ENCODE peak calls at places on chromosomes 6 and 20, in nine cellular contexts. Z is AG08395, V is EL, R is ovary, S is psoas muscle, F is Right ventricle myocardium inferior, J is hypothalamus, E is MCF 10A, M is NCI-H345. P is an unnamed sample.

GRCh38 chr6:21971540-21971939 is 325.3 kb downstream of the PRL start:
- DNase-seq in Z (no peak), V (no peak), R (no peak), S (no peak), F (no peak), J (no peak), E (no peak), M (no peak), P (no peak)

GRCh38 chr6:143000771-143001170 is 55.8 kb upstream of the HIVEP2 start:
- DNase-seq in Z (no peak), V (no peak), R (no peak), S (no peak), F (no peak), J (no peak), E (no peak), M (no peak), P (no peak)

GRCh38 chr20:805713-806112 is 27.8 kb upstream of the FAM110A start:
- DNase-seq in Z (no peak), V (peak), R (no peak), S (no peak), F (no peak), J (no peak), E (peak), M (no peak), P (no peak)

GRCh38 chr6:11217360-11218076 is 14.9 kb downstream of the NEDD9 start:
- DNase-seq in Z (no peak), V (no peak), R (no peak), S (no peak), F (no peak), J (no peak), E (no peak), M (no peak), P (no peak)

GRCh38 chr6:18265099-18265372 is 706 bp upstream of the DEK start:
- DNase-seq in Z (no peak), V (peak), R (no peak), S (no peak), F (no peak), J (no peak), E (no peak), M (no peak), P (no peak)

GRCh38 chr6:34566830-34567546 is 10.9 kb upstream of the SPDEF start:
- DNase-seq in Z (no peak), V (no peak), R (no peak), S (no peak), F (no peak), J (no peak), E (no peak), M (no peak), P (no peak)

GRCh38 chr20:2005359-2005758 is 11.5 kb upstream of the PDYN start:
- DNase-seq in Z (no peak), V (peak), R (no peak), S (no peak), F (no peak), J (no peak), E (no peak), M (no peak), P (no peak)

GRCh38 chr6:93496548-93496947 is 77.2 kb upstream of the EPHA7 start:
- DNase-seq in Z (no peak), V (no peak), R (no peak), S (no peak), F (no peak), J (no peak), E (no peak), M (no peak), P (no peak)

GRCh38 chr6:150070236-150070860 is 1.4 kb upstream of the ULBP3 start:
- DNase-seq in Z (no peak), V (no peak), R (peak), S (no peak), F (no peak), J (no peak), E (peak), M (no peak), P (peak)

GRCh38 chr20:16475225-16475624 is 98.0 kb downstream of the KIF16B start:
- DNase-seq in Z (no peak), V (no peak), R (no peak), S (no peak), F (no peak), J (no peak), E (no peak), M (no peak), P (no peak)

GRCh38 chr6:113596907-113597583 is 260.1 kb upstream of the MARCKS start:
- DNase-seq in Z (peak), V (no peak), R (peak), S (no peak), F (no peak), J (no peak), E (no peak), M (peak), P (no peak)

GRCh38 chr20:4546342-4546741 is 175.4 kb upstream of the PRND start:
- DNase-seq in Z (no peak), V (no peak), R (no peak), S (no peak), F (no peak), J (no peak), E (no peak), M (no peak), P (no peak)